ENCODE peak calls at places on chromosomes 12 and 14, in four cellular contexts. T is stomach, Z is neural progenitor cell, L is left ventricle myocardium inferior. G is an unnamed sample.

GRCh38 chr12:113359133-113359938 is 949 bp downstream of the PLBD2 start:
- DNase-seq in T (no peak), Z (no peak), L (peak), G (no peak)

GRCh38 chr12:119258149-119258548 is 76.4 kb upstream of the CCDC60 start:
- DNase-seq in T (no peak), Z (no peak), L (no peak), G (no peak)

GRCh38 chr12:14825256-14825655 is 11.3 kb upstream of the SMCO3 start:
- DNase-seq in T (no peak), Z (no peak), L (no peak), G (no peak)

GRCh38 chr14:37027188-37027824 is 145.1 kb downstream of the SLC25A21 start:
- DNase-seq in T (no peak), Z (no peak), L (no peak), G (no peak)

GRCh38 chr14:76997257-76997970 is 31.1 kb downstream of the IRF2BPL start:
- DNase-seq in T (no peak), Z (peak), L (no peak), G (no peak)

GRCh38 chr14:77406086-77406485 is 17.2 kb downstream of the NOXRED1 start:
- DNase-seq in T (no peak), Z (no peak), L (no peak), G (no peak)

GRCh38 chr14:85487215-85487614 is 42.7 kb upstream of the FLRT2 start:
- DNase-seq in T (no peak), Z (no peak), L (no peak), G (no peak)

GRCh38 chr14:54467280-54467679 is 21.5 kb downstream of the GMFB start:
- DNase-seq in T (no peak), Z (no peak), L (no peak), G (no peak)

GRCh38 chr12:98185606-98186005 is 329.8 kb upstream of the TMPO start:
- DNase-seq in T (no peak), Z (no peak), L (no peak), G (no peak)

GRCh38 chr12:15778126-15778525 is 11.1 kb downstream of the EPS8 start:
- DNase-seq in T (no peak), Z (no peak), L (no peak), G (no peak)

GRCh38 chr14:95705518-95705917 is 8.4 kb downstream of the TCL1A start:
- DNase-seq in T (no peak), Z (no peak), L (no peak), G (no peak)

GRCh38 chr14:77641207-77641533 is 24.7 kb upstream of the SPTLC2 start:
- DNase-seq in T (no peak), Z (no peak), L (no peak), G (no peak)

GRCh38 chr14:100988956-100989355 is 85.4 kb upstream of the RTL1 start:
- DNase-seq in T (no peak), Z (no peak), L (no peak), G (no peak)

GRCh38 chr12:44874981-44875416 is 1.1 kb downstream of the NELL2 start:
- DNase-seq in T (no peak), Z (peak), L (no peak), G (peak)

GRCh38 chr12:32494676-32495075 is 95.3 kb downstream of the FGD4 start:
- DNase-seq in T (no peak), Z (no peak), L (no peak), G (no peak)
- H3K27ac ChIP-seq in T (no peak), Z (peak), L (peak), G (peak)

GRCh38 chr12:89709157-89709993 is 737 bp upstream of the ATP2B1 start:
- DNase-seq in T (peak), Z (peak), L (peak), G (peak)

GRCh38 chr12:89707623-89707991 is 1.0 kb downstream of the ATP2B1 start:
- DNase-seq in T (no peak), Z (peak), L (peak), G (peak)

GRCh38 chr12:89707992-89708792 is 446 bp downstream of the ATP2B1 start:
- DNase-seq in T (peak), Z (peak), L (peak), G (peak)

GRCh38 chr12:89709994-89710872 is 1.6 kb upstream of the ATP2B1 start:
- DNase-seq in T (peak), Z (peak), L (peak), G (peak)

GRCh38 chr12:89708793-89709156 is at the start of gene ATP2B1:
- DNase-seq in T (peak), Z (peak), L (peak), G (peak)
- H3K27ac ChIP-seq in T (peak), Z (peak), L (peak), G (peak)

GRCh38 chr12:25792031-25792430 is 166.5 kb upstream of the RASSF8 start:
- DNase-seq in T (no peak), Z (no peak), L (no peak), G (no peak)
- H3K27ac ChIP-seq in T (no peak), Z (no peak), L (no peak), G (no peak)

GRCh38 chr14:91142214-91142668 is 28.4 kb downstream of the DGLUCY start:
- DNase-seq in T (no peak), Z (no peak), L (no peak), G (no peak)
- H3K27ac ChIP-seq in T (peak), Z (no peak), L (peak), G (no peak)

G was measured in GM23338.